ENCODE peak calls at places on chromosomes 2 and 18, in eight cellular contexts. One of them, this sample, is unnamed.

GRCh38 chr2:207073791-207074678 is 91.7 kb downstream of the KLF7 start:
- DNase-seq in NB4: peak; percentile 9
- DNase-seq in stomach: no peak
- DNase-seq in lower lobe of right lung: no peak
- DNase-seq in GM20000: peak; percentile 19
- DNase-seq in tibial artery: no peak
- DNase-seq in endodermal cell: no peak
- DNase-seq in IMR-90: peak; percentile 12
- DNase-seq in this sample: no peak

GRCh38 chr2:111704246-111704645 is 179.7 kb downstream of the ANAPC1 start:
- DNase-seq in NB4: peak; percentile 74
- DNase-seq in stomach: no peak
- DNase-seq in lower lobe of right lung: no peak
- DNase-seq in GM20000: no peak
- DNase-seq in tibial artery: no peak
- DNase-seq in endodermal cell: peak; percentile 62
- DNase-seq in IMR-90: peak; percentile 75
- DNase-seq in this sample: no peak

GRCh38 chr2:172079838-172080640 is 5.3 kb upstream of the DLX1 start:
- DNase-seq in NB4: peak; percentile 60
- DNase-seq in stomach: no peak
- DNase-seq in lower lobe of right lung: no peak
- DNase-seq in GM20000: peak; percentile 8
- DNase-seq in tibial artery: no peak
- DNase-seq in endodermal cell: no peak
- DNase-seq in IMR-90: peak; percentile 22
- DNase-seq in this sample: no peak

GRCh38 chr2:172985139-172985874 is 90.3 kb upstream of the MAP3K20 start:
- DNase-seq in NB4: peak; percentile 27
- DNase-seq in stomach: peak; percentile 53
- DNase-seq in lower lobe of right lung: peak; percentile 67
- DNase-seq in GM20000: no peak
- DNase-seq in tibial artery: no peak
- DNase-seq in endodermal cell: no peak
- DNase-seq in IMR-90: peak; percentile 63
- DNase-seq in this sample: peak; percentile 75

GRCh38 chr2:171523969-171524401 is 1.7 kb downstream of the CYBRD1 start:
- DNase-seq in NB4: peak; percentile 72
- DNase-seq in stomach: no peak
- DNase-seq in lower lobe of right lung: peak; percentile 57
- DNase-seq in GM20000: no peak
- DNase-seq in tibial artery: no peak
- DNase-seq in endodermal cell: peak; percentile 80
- DNase-seq in IMR-90: peak; percentile 25
- DNase-seq in this sample: no peak

GRCh38 chr18:75844102-75844604 is 416.6 kb upstream of the SMIM21 start:
- DNase-seq in NB4: peak; percentile 16
- DNase-seq in stomach: no peak
- DNase-seq in lower lobe of right lung: no peak
- DNase-seq in GM20000: no peak
- DNase-seq in tibial artery: no peak
- DNase-seq in endodermal cell: peak; percentile 55
- DNase-seq in IMR-90: no peak
- DNase-seq in this sample: no peak

GRCh38 chr2:105032476-105032875 is 5.4 kb upstream of the MRPS9 start:
- DNase-seq in NB4: no peak
- DNase-seq in stomach: no peak
- DNase-seq in lower lobe of right lung: no peak
- DNase-seq in GM20000: no peak
- DNase-seq in tibial artery: no peak
- DNase-seq in endodermal cell: no peak
- DNase-seq in IMR-90: no peak
- DNase-seq in this sample: no peak

GRCh38 chr2:235230809-235231601 is 262.8 kb upstream of the AGAP1 start:
- DNase-seq in NB4: no peak
- DNase-seq in stomach: no peak
- DNase-seq in lower lobe of right lung: no peak
- DNase-seq in GM20000: no peak
- DNase-seq in tibial artery: no peak
- DNase-seq in endodermal cell: no peak
- DNase-seq in IMR-90: no peak
- DNase-seq in this sample: no peak

GRCh38 chr2:112644155-112644932 is 1.4 kb upstream of the SLC20A1 start:
- DNase-seq in NB4: no peak
- DNase-seq in stomach: no peak
- DNase-seq in lower lobe of right lung: no peak
- DNase-seq in GM20000: no peak
- DNase-seq in tibial artery: no peak
- DNase-seq in endodermal cell: peak; percentile 61
- DNase-seq in IMR-90: no peak
- DNase-seq in this sample: no peak

GRCh38 chr2:216791303-216791702 is 68.6 kb downstream of the TNP1 start:
- DNase-seq in NB4: no peak
- DNase-seq in stomach: no peak
- DNase-seq in lower lobe of right lung: no peak
- DNase-seq in GM20000: no peak
- DNase-seq in tibial artery: no peak
- DNase-seq in endodermal cell: no peak
- DNase-seq in IMR-90: no peak
- DNase-seq in this sample: no peak

GRCh38 chr2:72722492-72723090 is 103.2 kb downstream of the EXOC6B start:
- DNase-seq in NB4: no peak
- DNase-seq in stomach: no peak
- DNase-seq in lower lobe of right lung: no peak
- DNase-seq in GM20000: no peak
- DNase-seq in tibial artery: no peak
- DNase-seq in endodermal cell: no peak
- DNase-seq in IMR-90: peak; percentile 73
- DNase-seq in this sample: no peak

GRCh38 chr2:1640301-1641135 is 103.8 kb downstream of the PXDN start:
- DNase-seq in NB4: no peak
- DNase-seq in stomach: no peak
- DNase-seq in lower lobe of right lung: no peak
- DNase-seq in GM20000: no peak
- DNase-seq in tibial artery: no peak
- DNase-seq in endodermal cell: no peak
- DNase-seq in IMR-90: no peak
- DNase-seq in this sample: no peak

GRCh38 chr2:127205211-127206140 is 14.6 kb downstream of the CYP27C1 start:
- DNase-seq in NB4: no peak
- DNase-seq in stomach: no peak
- DNase-seq in lower lobe of right lung: no peak
- DNase-seq in GM20000: no peak
- DNase-seq in tibial artery: no peak
- DNase-seq in endodermal cell: peak; percentile 72
- DNase-seq in IMR-90: no peak
- DNase-seq in this sample: peak; percentile 47

GRCh38 chr18:79947054-79947755 is 4.2 kb downstream of the SLC66A2 start:
- DNase-seq in NB4: no peak
- DNase-seq in stomach: peak; percentile 21
- DNase-seq in lower lobe of right lung: peak; percentile 64
- DNase-seq in GM20000: no peak
- DNase-seq in tibial artery: no peak
- DNase-seq in endodermal cell: peak; percentile 30
- DNase-seq in IMR-90: peak; percentile 45
- DNase-seq in this sample: peak; percentile 68

GRCh38 chr2:219207884-219208740 is 1.5 kb downstream of the ZFAND2B start:
- DNase-seq in NB4: no peak
- DNase-seq in stomach: no peak
- DNase-seq in lower lobe of right lung: no peak
- DNase-seq in GM20000: no peak
- DNase-seq in tibial artery: no peak
- DNase-seq in endodermal cell: no peak
- DNase-seq in IMR-90: peak; percentile 59
- DNase-seq in this sample: no peak

GRCh38 chr2:161139098-161139987 is 20.9 kb upstream of the TANK start:
- DNase-seq in NB4: peak; percentile 57
- DNase-seq in stomach: no peak
- DNase-seq in lower lobe of right lung: no peak
- DNase-seq in GM20000: no peak
- DNase-seq in tibial artery: no peak
- DNase-seq in endodermal cell: no peak
- DNase-seq in IMR-90: peak; percentile 74
- DNase-seq in this sample: no peak

GRCh38 chr2:111029135-111029927 is 91.4 kb upstream of the BCL2L11 start:
- DNase-seq in NB4: peak; percentile 80
- DNase-seq in stomach: peak; percentile 25
- DNase-seq in lower lobe of right lung: no peak
- DNase-seq in GM20000: no peak
- DNase-seq in tibial artery: no peak
- DNase-seq in endodermal cell: peak; percentile 87
- DNase-seq in IMR-90: no peak
- DNase-seq in this sample: no peak

GRCh38 chr2:144159264-144159663 is 360.7 kb downstream of the ZEB2 start:
- DNase-seq in NB4: peak; percentile 15
- DNase-seq in stomach: no peak
- DNase-seq in lower lobe of right lung: no peak
- DNase-seq in GM20000: no peak
- DNase-seq in tibial artery: no peak
- DNase-seq in endodermal cell: no peak
- DNase-seq in IMR-90: no peak
- DNase-seq in this sample: no peak
- TF ChIP-seq CTCF in NB4: no peak
- TF ChIP-seq CTCF in stomach: no peak
- TF ChIP-seq CTCF in lower lobe of right lung: no peak
- TF ChIP-seq CTCF in GM20000: no peak
- TF ChIP-seq CTCF in tibial artery: no peak
- TF ChIP-seq CTCF in endodermal cell: peak; percentile 51
- TF ChIP-seq CTCF in IMR-90: no peak
- TF ChIP-seq CTCF in this sample: no peak

GRCh38 chr18:24731981-24732380 is 271.5 kb downstream of the HRH4 start:
- DNase-seq in NB4: no peak
- DNase-seq in stomach: no peak
- DNase-seq in lower lobe of right lung: no peak
- DNase-seq in GM20000: no peak
- DNase-seq in tibial artery: no peak
- DNase-seq in endodermal cell: no peak
- DNase-seq in IMR-90: peak; percentile 39
- DNase-seq in this sample: no peak

GRCh38 chr18:24731158-24731557 is 270.7 kb downstream of the HRH4 start:
- DNase-seq in NB4: no peak
- DNase-seq in stomach: no peak
- DNase-seq in lower lobe of right lung: no peak
- DNase-seq in GM20000: no peak
- DNase-seq in tibial artery: no peak
- DNase-seq in endodermal cell: no peak
- DNase-seq in IMR-90: no peak
- DNase-seq in this sample: no peak

GRCh38 chr18:24736686-24737085 is 276.2 kb downstream of the HRH4 start:
- DNase-seq in NB4: no peak
- DNase-seq in stomach: no peak
- DNase-seq in lower lobe of right lung: no peak
- DNase-seq in GM20000: no peak
- DNase-seq in tibial artery: no peak
- DNase-seq in endodermal cell: no peak
- DNase-seq in IMR-90: no peak
- DNase-seq in this sample: no peak

GRCh38 chr18:24735504-24736243 is 275.2 kb downstream of the HRH4 start:
- DNase-seq in NB4: no peak
- DNase-seq in stomach: no peak
- DNase-seq in lower lobe of right lung: no peak
- DNase-seq in GM20000: no peak
- DNase-seq in tibial artery: no peak
- DNase-seq in endodermal cell: no peak
- DNase-seq in IMR-90: no peak
- DNase-seq in this sample: no peak

DNA sequence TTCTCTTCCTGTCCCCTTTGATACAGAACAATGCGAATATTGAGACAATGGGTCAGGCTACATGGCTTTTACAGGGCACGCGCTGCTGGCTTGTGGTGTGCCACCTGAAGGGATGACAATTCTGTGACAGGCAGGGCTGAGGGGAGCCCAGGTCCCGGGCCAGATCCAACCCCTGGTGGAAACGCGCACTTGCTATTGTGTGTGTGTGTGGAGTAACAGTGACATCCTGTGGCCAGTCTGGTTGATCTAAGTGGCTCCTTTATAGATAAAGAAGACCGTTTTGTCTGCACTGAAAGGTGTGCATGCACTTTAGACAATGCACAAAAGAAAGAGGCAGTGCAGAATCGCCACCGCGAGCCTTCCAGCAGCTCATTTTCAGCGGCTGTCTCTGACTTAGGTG is 273.6 kb downstream of the HRH4 start:
- DNase-seq in NB4: peak; percentile 19
- DNase-seq in stomach: no peak
- DNase-seq in lower lobe of right lung: no peak
- DNase-seq in GM20000: no peak
- DNase-seq in tibial artery: no peak
- DNase-seq in endodermal cell: peak; percentile 80
- DNase-seq in IMR-90: no peak
- DNase-seq in this sample: no peak
- TF ChIP-seq CTCF in NB4: no peak
- TF ChIP-seq CTCF in stomach: no peak
- TF ChIP-seq CTCF in lower lobe of right lung: no peak
- TF ChIP-seq CTCF in GM20000: no peak
- TF ChIP-seq CTCF in tibial artery: no peak
- TF ChIP-seq CTCF in endodermal cell: peak; percentile 72
- TF ChIP-seq CTCF in IMR-90: peak; percentile 16
- TF ChIP-seq CTCF in this sample: no peak

GRCh38 chr2:120177973-120178372 is 45.2 kb downstream of the TMEM185B start:
- DNase-seq in NB4: no peak
- DNase-seq in stomach: no peak
- DNase-seq in lower lobe of right lung: no peak
- DNase-seq in GM20000: no peak
- DNase-seq in tibial artery: no peak
- DNase-seq in endodermal cell: no peak
- DNase-seq in IMR-90: no peak
- DNase-seq in this sample: no peak

GRCh38 chr2:120176526-120176925 is 46.7 kb downstream of the TMEM185B start:
- DNase-seq in NB4: no peak
- DNase-seq in stomach: no peak
- DNase-seq in lower lobe of right lung: no peak
- DNase-seq in GM20000: no peak
- DNase-seq in tibial artery: no peak
- DNase-seq in endodermal cell: no peak
- DNase-seq in IMR-90: no peak
- DNase-seq in this sample: no peak

GRCh38 chr2:120180066-120180465 is 43.1 kb downstream of the TMEM185B start:
- DNase-seq in NB4: no peak
- DNase-seq in stomach: no peak
- DNase-seq in lower lobe of right lung: no peak
- DNase-seq in GM20000: no peak
- DNase-seq in tibial artery: no peak
- DNase-seq in endodermal cell: peak; percentile 80
- DNase-seq in IMR-90: no peak
- DNase-seq in this sample: no peak

GRCh38 chr2:120177011-120177621 is 46.1 kb downstream of the TMEM185B start:
- DNase-seq in NB4: peak; percentile 94
- DNase-seq in stomach: peak; percentile 47
- DNase-seq in lower lobe of right lung: peak; percentile 70
- DNase-seq in GM20000: peak; percentile 78
- DNase-seq in tibial artery: no peak
- DNase-seq in endodermal cell: no peak
- DNase-seq in IMR-90: no peak
- DNase-seq in this sample: peak; percentile 78

GRCh38 chr2:120182019-120182560 is 41.1 kb downstream of the TMEM185B start:
- DNase-seq in NB4: no peak
- DNase-seq in stomach: no peak
- DNase-seq in lower lobe of right lung: no peak
- DNase-seq in GM20000: peak; percentile 20
- DNase-seq in tibial artery: no peak
- DNase-seq in endodermal cell: no peak
- DNase-seq in IMR-90: no peak
- DNase-seq in this sample: no peak
- TF ChIP-seq CTCF in NB4: peak; percentile 16
- TF ChIP-seq CTCF in stomach: no peak
- TF ChIP-seq CTCF in lower lobe of right lung: no peak
- TF ChIP-seq CTCF in GM20000: no peak
- TF ChIP-seq CTCF in tibial artery: no peak
- TF ChIP-seq CTCF in endodermal cell: peak; percentile 52
- TF ChIP-seq CTCF in IMR-90: no peak
- TF ChIP-seq CTCF in this sample: no peak

GRCh38 chr2:34447097-34447496 is 848.0 kb upstream of the FAM98A start:
- DNase-seq in NB4: no peak
- DNase-seq in stomach: no peak
- DNase-seq in lower lobe of right lung: no peak
- DNase-seq in GM20000: no peak
- DNase-seq in tibial artery: no peak
- DNase-seq in endodermal cell: peak; percentile 47
- DNase-seq in IMR-90: no peak
- DNase-seq in this sample: no peak
- TF ChIP-seq CTCF in NB4: no peak
- TF ChIP-seq CTCF in stomach: no peak
- TF ChIP-seq CTCF in lower lobe of right lung: no peak
- TF ChIP-seq CTCF in GM20000: no peak
- TF ChIP-seq CTCF in tibial artery: no peak
- TF ChIP-seq CTCF in endodermal cell: no peak
- TF ChIP-seq CTCF in IMR-90: no peak
- TF ChIP-seq CTCF in this sample: no peak